ENCODE peak calls at places on chromosomes 11 and 22, in nine cellular contexts. F, S, I, N, L, E, V, Z and G are unnamed samples.

GRCh38 chr11:3108183-3108721 is 51.0 kb upstream of the CARS1 start:
- DNase-seq in F (no peak), S (peak; percentile 57), I (no peak), N (peak; percentile 7), L (peak; percentile 67), E (no peak), V (peak; percentile 58), Z (no peak), G (peak; percentile 59)

GRCh38 chr11:68749501-68750196 is 1.7 kb downstream of the TESMIN start:
- DNase-seq in F (no peak), S (no peak), I (no peak), N (no peak), L (no peak), E (no peak), V (no peak), Z (no peak), G (no peak)

GRCh38 chr11:117989351-117990102 is 3.3 kb downstream of the IL10RA start:
- DNase-seq in F (no peak), S (peak; percentile 73), I (no peak), N (no peak), L (no peak), E (no peak), V (no peak), Z (no peak), G (no peak)

GRCh38 chr11:8905528-8906165 is 5.3 kb upstream of the AKIP1 start:
- DNase-seq in F (no peak), S (no peak), I (no peak), N (no peak), L (no peak), E (no peak), V (no peak), Z (no peak), G (no peak)

GRCh38 chr22:36863281-36863680 is 2.5 kb downstream of the NCF4 start:
- DNase-seq in F (no peak), S (peak; percentile 42), I (no peak), N (no peak), L (no peak), E (no peak), V (peak; percentile 50), Z (no peak), G (no peak)

GRCh38 chr22:32661296-32661695 is 140.2 kb upstream of the TIMP3 start:
- DNase-seq in F (no peak), S (peak; percentile 87), I (peak; percentile 89), N (no peak), L (peak; percentile 76), E (no peak), V (no peak), Z (peak; percentile 9), G (no peak)

GRCh38 chr11:4433852-4434251 is 15.2 kb upstream of the OR52K2 start:
- DNase-seq in F (no peak), S (no peak), I (no peak), N (no peak), L (no peak), E (no peak), V (no peak), Z (no peak), G (no peak)

GRCh38 chr11:68011046-68011943 is 1.2 kb downstream of the ALDH3B1 start:
- DNase-seq in F (no peak), S (no peak), I (no peak), N (no peak), L (no peak), E (no peak), V (peak; percentile 60), Z (no peak), G (no peak)

GRCh38 chr11:64858467-64859401 is 14.3 kb upstream of the CDC42BPG start:
- DNase-seq in F (no peak), S (peak; percentile 63), I (no peak), N (no peak), L (peak; percentile 85), E (no peak), V (no peak), Z (no peak), G (no peak)

GRCh38 chr11:35304393-35304790 is 115.0 kb downstream of the SLC1A2 start:
- DNase-seq in F (no peak), S (no peak), I (no peak), N (no peak), L (no peak), E (no peak), V (no peak), Z (no peak), G (no peak)

GRCh38 chr11:76768091-76769047 is 14.8 kb upstream of the TSKU start:
- DNase-seq in F (no peak), S (peak; percentile 83), I (peak; percentile 75), N (no peak), L (no peak), E (peak; percentile 53), V (peak; percentile 80), Z (no peak), G (no peak)

GRCh38 chr22:42717197-42717967 is 3.3 kb downstream of the A4GALT start:
- DNase-seq in F (no peak), S (no peak), I (no peak), N (no peak), L (no peak), E (no peak), V (no peak), Z (peak; percentile 36), G (no peak)

GRCh38 chr22:42719133-42719532 is 1.5 kb downstream of the A4GALT start:
- DNase-seq in F (no peak), S (no peak), I (no peak), N (no peak), L (no peak), E (no peak), V (no peak), Z (no peak), G (no peak)

GRCh38 chr22:42721045-42721434 is 370 bp upstream of the A4GALT start:
- DNase-seq in F (no peak), S (no peak), I (no peak), N (no peak), L (no peak), E (no peak), V (no peak), Z (no peak), G (no peak)

GRCh38 chr22:42719656-42720262 is 911 bp downstream of the A4GALT start:
- DNase-seq in F (no peak), S (no peak), I (no peak), N (no peak), L (no peak), E (no peak), V (no peak), Z (no peak), G (no peak)

DNA sequence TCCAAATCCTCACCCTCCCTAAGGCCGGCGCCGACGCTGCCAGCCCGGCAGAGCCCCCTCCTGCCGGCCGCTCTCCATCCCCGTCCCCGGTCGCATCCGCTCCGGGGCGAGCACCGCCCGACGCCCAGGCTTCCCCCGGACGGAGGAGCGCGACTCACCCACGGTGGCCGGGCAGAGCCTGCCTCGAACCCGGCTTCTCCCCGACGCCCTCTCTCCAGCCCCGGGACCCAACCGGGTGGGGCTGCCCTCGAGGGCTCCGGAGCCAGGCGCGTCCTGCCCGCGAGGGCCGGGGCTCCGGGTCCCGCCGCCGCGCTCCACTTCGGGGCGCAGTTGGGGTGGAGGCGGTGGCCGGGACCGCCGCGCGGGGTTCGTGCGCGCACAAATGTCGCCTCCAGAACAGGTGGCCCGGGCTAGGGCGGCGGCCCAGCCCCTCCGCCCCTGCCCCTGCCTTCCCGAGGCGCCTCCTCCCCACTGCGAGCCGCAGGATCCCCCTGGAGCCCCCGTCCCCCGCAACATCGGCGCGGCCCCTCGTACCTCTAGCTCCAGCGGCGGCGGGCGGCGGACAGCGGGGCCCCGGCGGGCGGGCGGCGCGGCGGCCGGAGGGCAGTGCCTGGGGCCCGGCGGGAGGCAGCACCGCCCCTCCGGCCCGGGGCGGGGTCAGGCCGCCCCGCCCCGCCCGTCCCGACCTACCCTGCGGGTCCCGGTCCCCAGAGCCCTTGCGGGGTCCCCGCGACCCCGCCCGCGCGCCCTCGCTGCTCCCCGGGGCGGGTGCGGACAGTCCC is at the start of gene A4GALT:
- DNase-seq in F (no peak), S (no peak), I (no peak), N (no peak), L (no peak), E (no peak), V (no peak), Z (no peak), G (no peak)
- TF ChIP-seq CTCF in F (no peak), S (no peak), I (no peak), N (no peak), L (no peak), E (no peak), V (no peak), Z (no peak), G (no peak)

DNA sequence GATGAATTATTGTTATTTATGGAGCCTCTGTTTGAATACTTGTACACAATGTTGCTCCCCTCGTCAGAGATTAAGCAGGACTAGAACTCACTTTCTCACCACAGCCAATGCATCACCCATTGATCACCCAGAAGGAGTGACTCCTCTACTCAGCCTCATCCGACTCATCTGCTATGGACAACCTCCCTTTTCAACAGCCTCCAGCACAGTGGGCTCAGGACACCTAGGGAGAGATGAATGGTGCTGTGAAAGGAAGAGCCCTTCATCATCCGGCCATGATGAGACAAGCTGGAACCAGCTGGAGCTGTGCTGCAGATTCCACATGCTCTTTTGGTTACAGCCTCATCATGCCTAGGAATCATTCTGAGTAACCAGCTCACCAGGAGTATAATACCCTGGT is 15.6 kb downstream of the C11orf91 start:
- DNase-seq in F (no peak), S (no peak), I (peak; percentile 50), N (no peak), L (no peak), E (no peak), V (no peak), Z (no peak), G (no peak)
- TF ChIP-seq CTCF in F (no peak), S (no peak), I (no peak), N (no peak), L (no peak), E (no peak), V (no peak), Z (no peak), G (no peak)

GRCh38 chr22:24555496-24556253 is at the start of gene SNRPD3:
- DNase-seq in F (peak; percentile 81), S (peak; percentile 97), I (peak; percentile 96), N (peak; percentile 80), L (peak; percentile 97), E (peak; percentile 94), V (peak; percentile 96), Z (peak; percentile 56), G (peak; percentile 91)
- TF ChIP-seq CTCF in F (no peak), S (peak; percentile 42), I (peak; percentile 9), N (no peak), L (no peak), E (peak; percentile 50), V (peak; percentile 26), Z (no peak), G (peak; percentile 57)

DNA sequence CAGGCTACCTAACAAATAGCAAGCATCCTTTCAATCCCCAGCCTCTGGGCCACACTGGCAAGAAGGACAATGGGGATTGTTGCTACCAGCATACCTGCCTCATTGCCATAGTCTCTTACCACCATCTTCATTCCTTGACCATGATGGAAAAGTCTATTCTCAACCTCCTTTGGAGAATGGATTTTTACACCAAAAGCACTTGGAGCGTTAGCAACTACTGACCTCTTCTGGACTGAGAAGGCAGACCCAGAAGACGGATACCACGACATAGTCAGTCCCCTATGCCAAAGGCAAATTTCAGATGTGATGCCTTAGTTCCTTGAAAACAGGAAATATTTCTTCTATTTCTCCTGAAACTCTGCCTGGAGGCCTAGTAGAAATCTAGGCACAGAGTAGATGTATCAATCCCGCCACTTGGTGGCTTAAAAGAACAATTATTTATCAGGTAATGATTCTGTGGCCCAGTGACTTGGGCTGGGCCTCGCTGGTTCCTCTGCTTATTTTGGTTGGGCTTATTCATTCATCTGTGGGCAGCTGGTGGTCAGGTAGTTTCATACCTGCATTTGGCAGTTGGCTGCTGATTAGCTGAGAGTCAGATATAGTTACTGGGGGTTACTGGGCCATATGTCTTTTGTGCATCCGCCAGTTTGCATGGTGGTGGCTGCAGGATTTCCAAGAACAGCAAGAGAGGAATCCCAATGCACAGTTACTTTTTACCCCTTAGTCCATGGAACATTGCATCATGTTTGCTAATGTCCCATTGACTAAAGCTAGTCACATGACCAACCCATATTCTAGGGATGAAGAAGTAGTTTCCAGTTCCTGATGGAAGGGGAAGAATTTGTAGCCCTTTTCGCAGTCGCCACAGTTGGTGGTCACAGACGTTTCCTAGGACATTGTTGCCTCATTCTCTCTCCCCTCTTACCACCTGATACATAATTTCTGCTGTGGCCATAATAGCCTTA is 75.2 kb downstream of the DHCR7 start:
- DNase-seq in F (peak; percentile 2), S (no peak), I (no peak), N (no peak), L (no peak), E (no peak), V (no peak), Z (no peak), G (no peak)
- TF ChIP-seq CTCF in F (peak; percentile 23), S (no peak), I (peak; percentile 30), N (peak; percentile 61), L (peak; percentile 25), E (peak; percentile 42), V (peak; percentile 26), Z (peak; percentile 17), G (peak; percentile 61)